ENCODE peak calls at places on chromosomes 2 and 18, in four cellular contexts. M is H9, G is body of pancreas, J is neural progenitor cell. A is an unnamed sample.

GRCh38 chr2:229350928-229351327 is 79.8 kb upstream of the PID1 start:
- DNase-seq in G (no peak), M (no peak), J (no peak), A (no peak)

GRCh38 chr2:234454433-234454832 is 42.4 kb downstream of the ARL4C start:
- DNase-seq in M (no peak), G (no peak), J (no peak), A (no peak)

GRCh38 chr2:29923110-29923721 is 1.8 kb upstream of the ALK start:
- DNase-seq in M (peak; percentile 48), G (peak; percentile 77), J (peak; percentile 87), A (peak; percentile 87)

GRCh38 chr2:16756831-16757644 is 91.4 kb upstream of the CYRIA start:
- DNase-seq in M (peak; percentile 82), G (peak; percentile 80), J (peak; percentile 83), A (peak; percentile 87)

GRCh38 chr18:10482363-10482984 is 28.0 kb downstream of the APCDD1 start:
- DNase-seq in G (no peak), M (peak; percentile 48), J (no peak), A (no peak)

GRCh38 chr2:95261602-95262001 is 12.6 kb upstream of the PROM2 start:
- DNase-seq in J (no peak), G (no peak), M (no peak), A (no peak)

GRCh38 chr2:23599691-23600090 is 214.7 kb downstream of the KLHL29 start:
- DNase-seq in J (no peak), M (no peak), G (no peak), A (no peak)

GRCh38 chr18:13070460-13070859 is 79.3 kb downstream of the CEP192 start:
- DNase-seq in M (no peak), G (no peak), J (no peak), A (no peak)

GRCh38 chr2:218405365-218406208 is 5.9 kb downstream of the CTDSP1 start:
- DNase-seq in G (no peak), M (no peak), J (peak; percentile 34), A (peak; percentile 74)

GRCh38 chr2:224518806-224519580 is 66.2 kb downstream of the CUL3 start:
- DNase-seq in M (no peak), G (no peak), J (no peak), A (no peak)

GRCh38 chr2:141200191-141200590 is 930.6 kb downstream of the LRP1B start:
- DNase-seq in M (no peak), J (no peak), G (no peak), A (no peak)

GRCh38 chr18:24763765-24764548 is 303.5 kb downstream of the HRH4 start:
- DNase-seq in G (peak; percentile 12), J (no peak), M (no peak), A (no peak)

GRCh38 chr18:8603663-8604520 is 5.3 kb upstream of the RAB12 start:
- DNase-seq in M (no peak), J (no peak), G (no peak), A (no peak)

GRCh38 chr18:8605974-8606373 is 3.3 kb upstream of the RAB12 start:
- DNase-seq in G (no peak), J (no peak), M (no peak), A (no peak)

GRCh38 chr18:8601277-8602032 is 7.8 kb upstream of the RAB12 start:
- DNase-seq in J (no peak), G (no peak), M (no peak), A (no peak)

GRCh38 chr18:8602040-8602439 is 7.2 kb upstream of the RAB12 start:
- DNase-seq in M (no peak), J (no peak), G (no peak), A (no peak)

DNA sequence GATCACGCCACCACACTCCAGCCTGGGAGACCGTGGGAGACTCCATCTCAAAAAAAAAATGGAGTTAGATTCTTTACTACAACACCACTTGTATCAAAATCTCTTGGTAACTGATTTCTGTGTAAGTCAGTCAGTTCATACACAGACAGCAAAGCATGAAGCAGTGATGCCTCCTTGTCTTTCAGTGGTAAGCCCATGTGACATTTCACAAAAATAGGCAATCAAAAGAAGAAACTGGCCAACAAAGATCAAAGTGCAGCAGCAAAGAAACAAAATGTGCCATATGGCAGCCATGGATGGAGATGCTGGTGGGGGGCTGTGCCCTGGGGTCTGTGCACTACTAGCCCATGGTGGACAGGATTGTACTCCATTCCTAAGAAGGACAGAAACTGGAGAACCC is 6.7 kb upstream of the RAB12 start:
- DNase-seq in J (no peak), G (no peak), M (no peak), A (no peak)
- H3K4me1 ChIP-seq in J (no peaks in the 10 kb centered on the region), G (no peaks in the 10 kb centered on the region), M (no peaks in the 10 kb centered on the region), A (no peaks in the 10 kb centered on the region)

GRCh38 chr18:48853588-48853987 is 97.2 kb downstream of the SMAD7 start:
- DNase-seq in J (no peak), G (no peak), M (no peak), A (no peak)

GRCh38 chr18:48850891-48851302 is 99.9 kb downstream of the SMAD7 start:
- DNase-seq in G (no peak), J (no peak), M (no peak), A (peak; percentile 78)

GRCh38 chr18:48851563-48851962 is 99.2 kb downstream of the SMAD7 start:
- DNase-seq in J (no peak), M (no peak), G (no peak), A (peak; percentile 67)

GRCh38 chr18:48852292-48852691 is 98.5 kb downstream of the SMAD7 start:
- DNase-seq in M (no peak), G (no peak), J (no peak), A (no peak)

DNA sequence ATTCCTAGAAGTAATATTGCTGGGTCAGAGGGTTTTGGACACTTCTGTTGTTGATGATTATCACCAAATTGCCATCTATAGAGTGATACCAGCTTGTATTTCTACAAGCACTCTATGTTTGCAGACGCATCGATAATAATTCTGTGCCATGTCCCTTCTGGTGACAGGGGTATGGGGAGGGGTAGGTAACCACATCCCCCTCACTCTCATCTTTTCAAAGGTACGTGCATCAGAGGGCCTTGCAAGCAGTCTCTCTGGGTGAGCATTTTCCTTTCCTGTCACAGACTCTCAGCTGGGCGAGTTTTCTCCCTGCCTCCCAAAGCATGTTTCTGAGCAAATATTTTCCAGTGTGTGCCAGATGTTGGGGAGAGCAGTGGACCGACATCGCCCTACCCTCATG is 98.0 kb downstream of the SMAD7 start:
- DNase-seq in J (no peak), G (no peak), M (no peak), A (no peak)
- H3K4me1 ChIP-seq in J (peaks cover 29% of the 10 kb centered on the region), G (no peaks in the 10 kb centered on the region), M (no peaks in the 10 kb centered on the region), A (peaks cover 14% of the 10 kb centered on the region)

DNA sequence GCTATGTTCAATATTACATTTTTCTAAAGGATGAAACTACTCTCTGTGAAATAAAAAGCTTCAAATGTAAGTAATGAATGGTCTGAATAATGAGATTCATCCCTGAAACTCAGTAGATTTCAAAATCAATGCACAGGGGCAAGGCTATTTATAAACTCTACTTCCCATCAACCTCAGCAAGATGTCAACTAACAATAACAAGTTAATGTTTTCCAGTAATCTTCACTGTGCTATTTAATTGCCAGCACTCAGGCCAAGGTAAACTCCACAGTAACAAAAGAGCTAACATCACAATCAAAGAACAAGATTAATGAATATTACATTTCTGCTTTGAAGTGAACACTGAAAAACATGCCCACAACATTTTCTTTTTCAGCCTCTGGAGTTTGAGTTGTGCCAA is 144.3 kb upstream of the ZFP36L2 start:
- DNase-seq in M (no peak), J (no peak), G (no peak), A (no peak)
- H3K4me1 ChIP-seq in M (no peaks in the 10 kb centered on the region), J (peaks cover 36% of the 10 kb centered on the region), G (peaks cover 23% of the 10 kb centered on the region), A (no peaks in the 10 kb centered on the region)

DNA sequence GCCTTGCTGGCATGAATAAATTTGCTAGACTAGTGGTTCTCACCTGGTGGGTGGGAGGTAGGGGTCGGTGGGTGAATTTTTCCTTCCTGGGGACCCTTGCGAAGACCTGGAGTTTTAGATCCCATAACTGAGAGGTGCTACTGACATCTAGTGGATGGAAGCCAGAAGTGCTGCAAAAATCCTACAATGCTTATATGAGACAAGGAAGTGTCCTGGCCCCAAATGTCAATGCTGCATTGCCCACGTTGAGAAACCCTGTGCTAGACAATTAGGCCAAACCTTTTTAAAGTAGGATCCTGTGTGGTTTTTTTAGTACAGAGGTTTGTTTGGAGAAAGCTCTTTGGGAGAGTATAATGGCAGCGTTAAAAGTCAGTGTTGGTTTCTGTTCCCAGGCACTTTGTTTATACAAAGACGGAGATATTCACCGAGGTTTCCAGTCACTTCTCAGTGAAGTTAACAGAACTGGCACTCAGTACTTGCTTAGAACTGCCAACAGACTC is 9.6 kb downstream of the SERPINB8 start:
- DNase-seq in J (peak; percentile 75), G (peak; percentile 66), M (peak; percentile 56), A (peak; percentile 83)
- H3K4me1 ChIP-seq in J (no peaks in the 10 kb centered on the region), G (peaks cover 12% of the 10 kb centered on the region), M (no peaks in the 10 kb centered on the region), A (no peaks in the 10 kb centered on the region)

GRCh38 chr2:25338401-25338800 is 3.3 kb downstream of the DNMT3A start:
- DNase-seq in G (no peak), M (no peak), J (no peak), A (no peak)
- H3K4me1 ChIP-seq in G (peaks cover 48% of the 10 kb centered on the region), M (peaks cover 15% of the 10 kb centered on the region), J (peaks cover 19% of the 10 kb centered on the region), A (peaks cover 10% of the 10 kb centered on the region)

GRCh38 chr2:20208487-20208882 is 16.4 kb downstream of the SDC1 start:
- DNase-seq in M (no peak), J (no peak), G (peak; percentile 25), A (no peak)
- H3K4me1 ChIP-seq in M (no peaks in the 10 kb centered on the region), J (peaks cover 3% of the 10 kb centered on the region), G (peaks cover 40% of the 10 kb centered on the region), A (peaks cover 31% of the 10 kb centered on the region)

DNA sequence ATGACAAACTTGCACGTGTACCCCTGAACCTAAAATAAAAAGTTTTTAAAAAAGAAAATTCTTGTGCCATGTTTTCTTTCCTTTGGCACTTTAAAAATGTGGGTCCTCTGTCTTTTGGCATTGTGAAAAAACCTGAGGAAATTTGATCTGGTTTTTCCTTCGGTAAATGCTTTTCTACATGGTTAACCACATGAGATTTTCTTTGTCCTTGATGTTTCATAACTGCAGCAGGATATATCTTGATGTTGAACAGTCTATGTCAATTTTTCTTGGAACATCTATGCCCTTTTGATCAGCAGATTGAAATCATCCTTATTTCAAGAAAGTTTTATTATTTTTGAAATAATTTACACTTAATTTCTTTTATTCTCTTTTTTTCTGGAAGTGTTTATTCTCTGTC is 109.1 kb downstream of the TMEM17 start:
- DNase-seq in G (no peak), J (no peak), M (no peak), A (no peak)
- H3K4me1 ChIP-seq in G (no peaks in the 10 kb centered on the region), J (no peaks in the 10 kb centered on the region), M (no peaks in the 10 kb centered on the region), A (no peaks in the 10 kb centered on the region)

A was measured in endodermal cell.